ENCODE peak calls at places on chromosomes 1 and 21, in nine cellular contexts. One of them, this sample, is unnamed.

GRCh38 chr1:13588946-13589345 is 5.3 kb downstream of the PDPN start:
- DNase-seq in Caki2: no peak
- DNase-seq in activated CD8-positive, alpha-beta memory T cell treated with anti-CD3 and anti-CD28 coated beads for 1 hour: no peak
- DNase-seq in Ammon's horn: no peak
- DNase-seq in HTR-8/SVneo: no peak
- DNase-seq in stimulated activated CD4-positive, alpha-beta T cell treated with anti-CD3 and anti-CD28 coated beads, Interleukin-12 subunit alpha, Interleukin-12 subunit beta, amount 100 ng/mL, for 4 hours: no peak
- DNase-seq in AML-193: no peak
- DNase-seq in brain microvascular endothelial cell: no peak
- DNase-seq in anterior cingulate cortex: no peak
- DNase-seq in this sample: no peak

GRCh38 chr1:92444351-92444750 is 42.4 kb downstream of the GFI1 start:
- DNase-seq in stimulated activated CD4-positive, alpha-beta T cell treated with anti-CD3 and anti-CD28 coated beads, Interleukin-12 subunit alpha, Interleukin-12 subunit beta, amount 100 ng/mL, for 4 hours: no peak
- DNase-seq in HTR-8/SVneo: no peak
- DNase-seq in activated CD8-positive, alpha-beta memory T cell treated with anti-CD3 and anti-CD28 coated beads for 1 hour: no peak
- DNase-seq in Caki2: no peak
- DNase-seq in brain microvascular endothelial cell: peak
- DNase-seq in AML-193: no peak
- DNase-seq in Ammon's horn: no peak
- DNase-seq in anterior cingulate cortex: no peak
- DNase-seq in this sample: peak

GRCh38 chr1:59814180-59814900 is 409 bp upstream of the HOOK1 start:
- DNase-seq in anterior cingulate cortex: peak
- DNase-seq in HTR-8/SVneo: no peak
- DNase-seq in Ammon's horn: peak
- DNase-seq in brain microvascular endothelial cell: no peak
- DNase-seq in AML-193: no peak
- DNase-seq in Caki2: peak
- DNase-seq in stimulated activated CD4-positive, alpha-beta T cell treated with anti-CD3 and anti-CD28 coated beads, Interleukin-12 subunit alpha, Interleukin-12 subunit beta, amount 100 ng/mL, for 4 hours: peak
- DNase-seq in activated CD8-positive, alpha-beta memory T cell treated with anti-CD3 and anti-CD28 coated beads for 1 hour: peak
- DNase-seq in this sample: peak

GRCh38 chr21:44726803-44727202 is 15.4 kb upstream of the TSPEAR start:
- DNase-seq in activated CD8-positive, alpha-beta memory T cell treated with anti-CD3 and anti-CD28 coated beads for 1 hour: no peak
- DNase-seq in brain microvascular endothelial cell: no peak
- DNase-seq in HTR-8/SVneo: no peak
- DNase-seq in AML-193: no peak
- DNase-seq in stimulated activated CD4-positive, alpha-beta T cell treated with anti-CD3 and anti-CD28 coated beads, Interleukin-12 subunit alpha, Interleukin-12 subunit beta, amount 100 ng/mL, for 4 hours: no peak
- DNase-seq in anterior cingulate cortex: no peak
- DNase-seq in Ammon's horn: no peak
- DNase-seq in Caki2: no peak
- DNase-seq in this sample: no peak

GRCh38 chr1:162276493-162276892 is 100.2 kb downstream of the SPATA46 start:
- DNase-seq in activated CD8-positive, alpha-beta memory T cell treated with anti-CD3 and anti-CD28 coated beads for 1 hour: no peak
- DNase-seq in Ammon's horn: peak
- DNase-seq in anterior cingulate cortex: no peak
- DNase-seq in stimulated activated CD4-positive, alpha-beta T cell treated with anti-CD3 and anti-CD28 coated beads, Interleukin-12 subunit alpha, Interleukin-12 subunit beta, amount 100 ng/mL, for 4 hours: no peak
- DNase-seq in Caki2: peak
- DNase-seq in HTR-8/SVneo: peak
- DNase-seq in brain microvascular endothelial cell: no peak
- DNase-seq in AML-193: peak
- DNase-seq in this sample: no peak

GRCh38 chr21:15524855-15525254 is 204.9 kb upstream of the USP25 start:
- DNase-seq in stimulated activated CD4-positive, alpha-beta T cell treated with anti-CD3 and anti-CD28 coated beads, Interleukin-12 subunit alpha, Interleukin-12 subunit beta, amount 100 ng/mL, for 4 hours: no peak
- DNase-seq in Ammon's horn: no peak
- DNase-seq in Caki2: no peak
- DNase-seq in brain microvascular endothelial cell: no peak
- DNase-seq in AML-193: no peak
- DNase-seq in activated CD8-positive, alpha-beta memory T cell treated with anti-CD3 and anti-CD28 coated beads for 1 hour: no peak
- DNase-seq in HTR-8/SVneo: no peak
- DNase-seq in anterior cingulate cortex: no peak
- DNase-seq in this sample: no peak

GRCh38 chr1:148166558-148167492 is 14.7 kb upstream of the NBPF11 start:
- DNase-seq in brain microvascular endothelial cell: no peak
- DNase-seq in anterior cingulate cortex: no peak
- DNase-seq in AML-193: no peak
- DNase-seq in Caki2: peak
- DNase-seq in Ammon's horn: no peak
- DNase-seq in activated CD8-positive, alpha-beta memory T cell treated with anti-CD3 and anti-CD28 coated beads for 1 hour: no peak
- DNase-seq in HTR-8/SVneo: no peak
- DNase-seq in stimulated activated CD4-positive, alpha-beta T cell treated with anti-CD3 and anti-CD28 coated beads, Interleukin-12 subunit alpha, Interleukin-12 subunit beta, amount 100 ng/mL, for 4 hours: no peak
- DNase-seq in this sample: no peak

GRCh38 chr1:111052246-111052645 is 87.6 kb downstream of the DRAM2 start:
- DNase-seq in brain microvascular endothelial cell: no peak
- DNase-seq in anterior cingulate cortex: no peak
- DNase-seq in HTR-8/SVneo: no peak
- DNase-seq in activated CD8-positive, alpha-beta memory T cell treated with anti-CD3 and anti-CD28 coated beads for 1 hour: no peak
- DNase-seq in AML-193: no peak
- DNase-seq in stimulated activated CD4-positive, alpha-beta T cell treated with anti-CD3 and anti-CD28 coated beads, Interleukin-12 subunit alpha, Interleukin-12 subunit beta, amount 100 ng/mL, for 4 hours: no peak
- DNase-seq in Ammon's horn: no peak
- DNase-seq in Caki2: no peak
- DNase-seq in this sample: peak

GRCh38 chr1:111515291-111516007 is 12.0 kb upstream of the ADORA3 start:
- DNase-seq in HTR-8/SVneo: no peak
- DNase-seq in activated CD8-positive, alpha-beta memory T cell treated with anti-CD3 and anti-CD28 coated beads for 1 hour: no peak
- DNase-seq in stimulated activated CD4-positive, alpha-beta T cell treated with anti-CD3 and anti-CD28 coated beads, Interleukin-12 subunit alpha, Interleukin-12 subunit beta, amount 100 ng/mL, for 4 hours: no peak
- DNase-seq in brain microvascular endothelial cell: peak
- DNase-seq in Caki2: no peak
- DNase-seq in AML-193: peak
- DNase-seq in Ammon's horn: peak
- DNase-seq in anterior cingulate cortex: no peak
- DNase-seq in this sample: no peak

GRCh38 chr1:161805399-161806197 is 39.5 kb downstream of the ATF6 start:
- DNase-seq in brain microvascular endothelial cell: no peak
- DNase-seq in Caki2: no peak
- DNase-seq in AML-193: no peak
- DNase-seq in activated CD8-positive, alpha-beta memory T cell treated with anti-CD3 and anti-CD28 coated beads for 1 hour: no peak
- DNase-seq in stimulated activated CD4-positive, alpha-beta T cell treated with anti-CD3 and anti-CD28 coated beads, Interleukin-12 subunit alpha, Interleukin-12 subunit beta, amount 100 ng/mL, for 4 hours: no peak
- DNase-seq in anterior cingulate cortex: no peak
- DNase-seq in Ammon's horn: peak
- DNase-seq in HTR-8/SVneo: no peak
- DNase-seq in this sample: no peak

GRCh38 chr1:46650491-46650890 is 17.7 kb downstream of the ATPAF1 start:
- DNase-seq in stimulated activated CD4-positive, alpha-beta T cell treated with anti-CD3 and anti-CD28 coated beads, Interleukin-12 subunit alpha, Interleukin-12 subunit beta, amount 100 ng/mL, for 4 hours: no peak
- DNase-seq in activated CD8-positive, alpha-beta memory T cell treated with anti-CD3 and anti-CD28 coated beads for 1 hour: no peak
- DNase-seq in brain microvascular endothelial cell: no peak
- DNase-seq in Caki2: no peak
- DNase-seq in anterior cingulate cortex: no peak
- DNase-seq in AML-193: no peak
- DNase-seq in HTR-8/SVneo: no peak
- DNase-seq in Ammon's horn: no peak
- DNase-seq in this sample: no peak

GRCh38 chr21:24023936-24024335 is 1583.3 kb downstream of the MRPL39 start:
- DNase-seq in Ammon's horn: no peak
- DNase-seq in anterior cingulate cortex: no peak
- DNase-seq in HTR-8/SVneo: no peak
- DNase-seq in Caki2: no peak
- DNase-seq in activated CD8-positive, alpha-beta memory T cell treated with anti-CD3 and anti-CD28 coated beads for 1 hour: no peak
- DNase-seq in brain microvascular endothelial cell: no peak
- DNase-seq in AML-193: no peak
- DNase-seq in stimulated activated CD4-positive, alpha-beta T cell treated with anti-CD3 and anti-CD28 coated beads, Interleukin-12 subunit alpha, Interleukin-12 subunit beta, amount 100 ng/mL, for 4 hours: no peak
- DNase-seq in this sample: no peak

GRCh38 chr1:38003261-38004250 is 1.8 kb downstream of the FHL3 start:
- DNase-seq in HTR-8/SVneo: no peak
- DNase-seq in activated CD8-positive, alpha-beta memory T cell treated with anti-CD3 and anti-CD28 coated beads for 1 hour: no peak
- DNase-seq in brain microvascular endothelial cell: no peak
- DNase-seq in AML-193: peak
- DNase-seq in Ammon's horn: peak
- DNase-seq in stimulated activated CD4-positive, alpha-beta T cell treated with anti-CD3 and anti-CD28 coated beads, Interleukin-12 subunit alpha, Interleukin-12 subunit beta, amount 100 ng/mL, for 4 hours: no peak
- DNase-seq in Caki2: no peak
- DNase-seq in anterior cingulate cortex: peak
- DNase-seq in this sample: no peak

GRCh38 chr1:25899792-25900191 is 6.4 kb downstream of the STMN1 start:
- DNase-seq in stimulated activated CD4-positive, alpha-beta T cell treated with anti-CD3 and anti-CD28 coated beads, Interleukin-12 subunit alpha, Interleukin-12 subunit beta, amount 100 ng/mL, for 4 hours: no peak
- DNase-seq in Ammon's horn: no peak
- DNase-seq in anterior cingulate cortex: no peak
- DNase-seq in activated CD8-positive, alpha-beta memory T cell treated with anti-CD3 and anti-CD28 coated beads for 1 hour: no peak
- DNase-seq in brain microvascular endothelial cell: no peak
- DNase-seq in HTR-8/SVneo: no peak
- DNase-seq in Caki2: no peak
- DNase-seq in AML-193: no peak
- DNase-seq in this sample: no peak

This sample was measured in NCI-H226.